ENCODE peak calls at places on chromosomes 7 and 10, in eight cellular contexts. H is transverse colon, T is K562, S is HCT116, Y is GM12878, K is stomach, W is HepG2, R is GM12891. C is an unnamed sample.

GRCh38 chr10:15789793-15790525 is 70.2 kb upstream of the ITGA8 start:
- DNase-seq in T (no peak), S (no peak), W (no peak), K (no peak), H (no peak), Y (no peak), R (no peak), C (no peak)

GRCh38 chr7:157140118-157140905 is 1.6 kb downstream of the UBE3C start:
- DNase-seq in H (no peak), S (no peak), K (no peak), R (no peak), T (no peak), W (no peak), Y (no peak), C (no peak)

GRCh38 chr7:144736880-144737493 is 98.9 kb downstream of the TPK1 start:
- DNase-seq in R (no peak), H (no peak), Y (no peak), S (no peak), W (no peak), K (no peak), T (no peak), C (no peak)

GRCh38 chr10:100890696-100891271 is 22.0 kb upstream of the SLF2 start:
- DNase-seq in K (no peak), S (peak), R (no peak), H (no peak), W (peak), T (no peak), Y (no peak), C (no peak)

GRCh38 chr7:139365336-139365735 is 5.6 kb downstream of the LUC7L2 start:
- DNase-seq in Y (no peak), R (no peak), W (no peak), T (no peak), H (no peak), S (no peak), K (no peak), C (no peak)

GRCh38 chr7:17362439-17363095 is 64.1 kb downstream of the AHR start:
- DNase-seq in S (no peak), R (no peak), Y (no peak), K (no peak), W (no peak), H (no peak), T (no peak), C (no peak)

GRCh38 chr7:80047856-80048459 is 86.7 kb upstream of the GNAI1 start:
- DNase-seq in W (no peak), S (no peak), Y (no peak), H (no peak), T (no peak), R (no peak), K (no peak), C (no peak)

GRCh38 chr10:13669182-13669860 is 82.6 kb downstream of the PRPF18 start:
- DNase-seq in Y (no peak), H (no peak), W (no peak), R (no peak), T (no peak), S (no peak), K (no peak), C (no peak)

GRCh38 chr7:39950473-39951155 is 558 bp downstream of the CDK13 start:
- DNase-seq in S (no peak), Y (no peak), H (peak), W (no peak), T (peak), R (peak), K (peak), C (no peak)

GRCh38 chr10:71262817-71263216 is 50.4 kb downstream of the UNC5B start:
- DNase-seq in T (no peak), H (peak), S (no peak), K (no peak), W (no peak), Y (no peak), R (no peak), C (no peak)

GRCh38 chr10:125977206-125977605 is 80.8 kb downstream of the FANK1 start:
- DNase-seq in S (peak), W (no peak), H (no peak), Y (no peak), T (no peak), R (no peak), K (no peak), C (no peak)

GRCh38 chr10:129893690-129894089 is 70.4 kb downstream of the EBF3 start:
- DNase-seq in R (no peak), W (no peak), T (no peak), K (no peak), H (no peak), S (no peak), Y (no peak), C (no peak)

GRCh38 chr10:103727991-103728689 is 127.2 kb downstream of the SH3PXD2A start:
- DNase-seq in T (no peak), H (no peak), W (no peak), S (no peak), R (no peak), K (no peak), Y (no peak), C (no peak)

GRCh38 chr7:44757739-44758138 is 9.1 kb downstream of the ZMIZ2 start:
- DNase-seq in W (no peak), Y (no peak), T (no peak), K (no peak), H (no peak), R (no peak), S (no peak), C (no peak)

GRCh38 chr10:121536271-121536918 is 61.8 kb downstream of the FGFR2 start:
- DNase-seq in W (no peak), Y (no peak), T (no peak), H (no peak), S (no peak), R (no peak), K (no peak), C (no peak)

GRCh38 chr10:110835841-110836240 is 35.9 kb upstream of the PDCD4 start:
- DNase-seq in S (no peak), T (no peak), W (no peak), Y (no peak), K (no peak), H (no peak), R (no peak), C (no peak)

GRCh38 chr7:144487906-144488305 is 84.4 kb upstream of the NOBOX start:
- DNase-seq in S (no peak), Y (no peak), T (no peak), R (no peak), H (no peak), K (no peak), W (no peak), C (no peak)

GRCh38 chr7:100088621-100089457 is at the start of gene COPS6:
- DNase-seq in H (peak), W (peak), K (peak), R (peak), Y (no peak), T (peak), S (no peak), C (no peak)

GRCh38 chr7:23966941-23967340 is 256.9 kb downstream of the STK31 start:
- DNase-seq in Y (no peak), S (no peak), T (no peak), K (no peak), H (no peak), R (no peak), W (no peak), C (no peak)

GRCh38 chr10:11149499-11149898 is 131.8 kb downstream of the CELF2 start:
- DNase-seq in Y (no peak), K (no peak), R (no peak), T (no peak), W (no peak), S (no peak), H (no peak), C (no peak)

GRCh38 chr7:36650766-36651310 is 73.5 kb downstream of the AOAH start:
- DNase-seq in Y (no peak), H (no peak), R (no peak), K (no peak), T (no peak), W (no peak), S (no peak), C (no peak)

GRCh38 chr10:14185501-14186045 is 145.2 kb downstream of the FRMD4A start:
- DNase-seq in K (no peak), H (no peak), S (peak), Y (peak), R (peak), W (peak), T (peak), C (peak)

GRCh38 chr7:111927383-111928019 is 278.7 kb downstream of the DOCK4 start:
- DNase-seq in Y (no peak), S (no peak), R (no peak), K (no peak), H (no peak), W (no peak), T (no peak), C (no peak)

GRCh38 chr10:123583639-123584418 is 82.3 kb upstream of the GPR26 start:
- DNase-seq in W (peak), H (peak), S (peak), Y (no peak), T (peak), R (peak), K (peak), C (no peak)

GRCh38 chr7:44213872-44214595 is 13.3 kb downstream of the YKT6 start:
- DNase-seq in Y (no peak), R (peak), H (no peak), K (no peak), W (peak), T (peak), S (peak), C (no peak)

GRCh38 chr10:14328881-14329280 is 1.8 kb downstream of the FRMD4A start:
- DNase-seq in T (no peak), S (no peak), H (no peak), Y (no peak), K (no peak), R (no peak), W (no peak), C (no peak)

GRCh38 chr10:79022565-79023488 is 45.9 kb upstream of the ZMIZ1 start:
- DNase-seq in R (no peak), K (no peak), H (peak), S (peak), W (peak), Y (peak), T (peak), C (no peak)

GRCh38 chr10:28668363-28669226 is 8.7 kb upstream of the BAMBI start:
- DNase-seq in Y (no peak), K (peak), H (peak), R (no peak), T (peak), S (no peak), W (no peak), C (no peak)

GRCh38 chr10:2985729-2986232 is 81.6 kb upstream of the PFKP start:
- DNase-seq in S (peak), T (no peak), W (no peak), Y (no peak), K (peak), H (peak), R (no peak), C (peak)

GRCh38 chr10:74071151-74071550 is 73.2 kb downstream of the VCL start:
- DNase-seq in Y (no peak), K (no peak), T (no peak), W (no peak), S (no peak), R (no peak), H (no peak), C (no peak)

GRCh38 chr10:7417103-7417623 is 6.3 kb upstream of the SFMBT2 start:
- DNase-seq in T (no peak), S (peak), Y (no peak), W (no peak), K (no peak), H (no peak), R (no peak), C (no peak)

GRCh38 chr10:87635498-87636312 is 24.0 kb upstream of the PAPSS2 start:
- DNase-seq in H (no peak), K (no peak), R (no peak), Y (peak), T (no peak), W (peak), S (peak), C (no peak)

GRCh38 chr10:124545756-124546369 is 84.2 kb downstream of the LHPP start:
- DNase-seq in T (no peak), Y (no peak), W (no peak), S (no peak), R (no peak), H (no peak), K (no peak), C (no peak)

GRCh38 chr7:2670720-2671391 is 17.1 kb upstream of the AMZ1 start:
- DNase-seq in T (peak), K (peak), S (peak), R (peak), Y (no peak), W (peak), H (peak), C (peak)

GRCh38 chr7:121937224-121937623 is 64.3 kb downstream of the PTPRZ1 start:
- DNase-seq in H (no peak), K (no peak), S (no peak), Y (no peak), R (no peak), T (no peak), W (no peak), C (no peak)

GRCh38 chr10:48913674-48914073 is 26.0 kb downstream of the LRRC18 start:
- DNase-seq in K (no peak), S (no peak), W (no peak), R (no peak), T (no peak), H (no peak), Y (no peak), C (no peak)

GRCh38 chr7:92797284-92797683 is 39.1 kb downstream of the CDK6 start:
- DNase-seq in Y (no peak), H (no peak), K (no peak), W (no peak), R (no peak), T (no peak), S (no peak), C (no peak)

GRCh38 chr10:72503694-72504438 is 122.0 kb downstream of the MICU1 start:
- DNase-seq in H (no peak), R (no peak), S (no peak), T (no peak), K (no peak), Y (no peak), W (no peak), C (no peak)
- TF ChIP-seq POLR2AphosphoS5 in H (no peak), R (no peak), S (no peak), T (no peak), K (no peak), Y (no peak), W (no peak), C (no peak)

GRCh38 chr10:30528427-30528782 is 94.4 kb downstream of the MAP3K8 start:
- DNase-seq in S (no peak), R (no peak), Y (no peak), H (no peak), W (no peak), K (no peak), T (no peak), C (no peak)

GRCh38 chr10:30527623-30528426 is 93.8 kb downstream of the MAP3K8 start:
- DNase-seq in T (no peak), Y (no peak), K (no peak), W (peak), R (no peak), S (no peak), H (no peak), C (no peak)

GRCh38 chr10:30531751-30532530 is 97.6 kb downstream of the LYZL2 start:
- DNase-seq in K (no peak), W (no peak), H (no peak), Y (no peak), S (no peak), T (no peak), R (no peak), C (no peak)

GRCh38 chr10:30534465-30535144 is 94.9 kb downstream of the LYZL2 start:
- DNase-seq in K (peak), S (peak), W (peak), T (peak), H (peak), Y (no peak), R (no peak), C (peak)

DNA sequence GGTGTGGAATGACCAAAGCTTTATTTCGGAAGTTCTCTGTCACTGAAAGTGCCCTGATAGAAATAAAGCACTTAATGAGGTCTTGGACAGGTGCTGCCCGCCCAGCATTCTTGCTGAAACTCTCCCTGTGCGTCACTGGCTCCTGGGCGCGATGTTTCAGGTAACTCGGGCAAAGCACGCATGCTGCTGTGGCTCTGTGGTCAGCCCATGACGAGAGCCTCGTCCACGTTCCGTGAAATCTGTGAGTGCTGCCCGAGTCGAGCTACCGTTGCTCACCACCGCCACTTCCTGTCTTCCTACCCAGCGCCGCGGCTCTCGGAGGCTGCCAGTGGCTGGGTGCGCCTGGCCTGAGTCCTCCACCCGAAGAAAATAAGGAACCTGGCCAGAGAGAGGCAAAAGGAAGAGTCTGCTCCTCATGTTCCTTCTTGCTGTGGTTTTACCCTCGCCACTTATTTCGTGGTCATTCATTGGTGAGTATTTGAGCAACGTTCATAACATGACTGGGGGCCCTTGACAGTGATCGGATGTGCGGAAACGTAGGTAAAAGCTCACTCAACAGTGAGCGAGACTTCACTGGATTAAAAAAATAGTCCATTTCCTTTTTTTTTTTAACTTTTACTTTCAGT is 95.5 kb downstream of the MAP3K8 start:
- DNase-seq in S (no peak), K (peak), T (no peak), R (peak), W (no peak), Y (peak), H (peak), C (no peak)
- TF ChIP-seq POLR2AphosphoS5 in S (no peak), K (peak), T (no peak), R (peak), W (no peak), Y (peak), H (peak), C (no peak)

DNA sequence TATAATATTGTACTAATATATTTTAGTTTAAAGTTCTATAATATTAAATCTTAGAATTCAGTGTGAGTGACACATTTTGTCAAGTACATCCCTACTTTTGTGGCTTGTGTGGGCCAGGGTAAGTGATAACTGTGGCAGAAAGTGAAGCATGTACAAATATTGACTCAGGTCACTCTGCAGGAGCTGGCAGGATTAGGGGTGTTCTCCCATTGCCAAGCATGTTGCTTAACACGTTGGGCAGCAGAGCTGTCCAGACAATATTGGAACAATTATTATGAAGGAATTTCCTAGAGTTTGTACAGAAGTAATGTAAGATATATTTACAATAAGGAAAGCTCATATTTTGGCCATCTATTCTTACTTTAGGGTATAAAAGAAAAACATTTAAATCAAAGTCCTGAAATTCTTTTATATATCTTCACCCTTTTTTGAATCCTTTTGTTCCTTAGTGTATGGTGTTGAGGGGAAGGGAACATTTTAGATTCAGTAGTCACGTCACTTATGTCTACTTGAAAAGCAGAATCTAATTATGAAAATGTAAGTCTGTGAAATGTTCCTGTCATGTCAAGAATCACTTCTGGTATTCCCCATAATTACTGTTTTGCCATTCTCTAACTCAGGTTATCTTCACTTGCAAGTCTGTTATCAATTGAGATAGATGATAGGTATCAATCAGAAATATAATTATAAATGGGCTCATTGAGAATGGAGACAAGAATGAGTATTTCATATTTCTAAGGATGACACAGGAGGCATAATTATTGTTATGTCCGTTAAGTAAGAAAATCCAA is 4.1 kb downstream of the HDAC9 start:
- DNase-seq in T (no peak), H (no peak), W (no peak), R (no peak), S (no peak), Y (no peak), K (peak), C (no peak)
- TF ChIP-seq POLR2AphosphoS5 in T (no peak), H (no peak), W (no peak), R (no peak), S (no peak), Y (no peak), K (no peak), C (no peak)

DNA sequence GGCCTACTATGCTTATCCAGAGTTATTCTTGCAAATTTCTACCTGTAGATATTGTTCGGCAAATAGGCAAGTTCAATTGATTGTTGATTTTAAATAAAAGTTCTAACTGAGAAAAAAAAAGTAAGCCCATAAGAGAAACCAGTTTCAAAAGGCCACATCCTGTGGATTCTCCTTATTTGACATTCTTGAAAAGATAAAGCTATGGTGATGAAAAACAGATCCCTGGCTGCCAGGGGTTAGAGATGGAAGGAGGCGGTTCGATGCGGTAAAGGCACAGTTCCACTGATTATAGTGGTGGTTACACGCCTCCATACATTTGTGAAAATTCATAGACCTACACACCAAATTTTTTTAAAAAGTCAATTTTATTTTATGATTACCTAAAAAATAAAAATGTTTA is 347.8 kb downstream of the KCNMA1 start:
- DNase-seq in R (no peak), K (no peak), W (no peak), H (no peak), T (no peak), Y (no peak), S (no peak), C (no peak)
- TF ChIP-seq POLR2AphosphoS5 in R (no peak), K (no peak), W (no peak), H (no peak), T (no peak), Y (no peak), S (no peak), C (no peak)

GRCh38 chr7:27173412-27174076 is 576 bp downstream of the HOXA10 start:
- DNase-seq in K (peak), S (no peak), W (no peak), H (peak), Y (no peak), R (no peak), T (no peak), C (no peak)
- TF ChIP-seq POLR2AphosphoS5 in K (no peak), S (peak), W (no peak), H (no peak), Y (no peak), R (no peak), T (no peak), C (no peak)

GRCh38 chr7:37831214-37831613 is 17.2 kb upstream of the NME8 start:
- DNase-seq in S (no peak), H (no peak), K (no peak), Y (no peak), R (no peak), W (no peak), T (no peak), C (no peak)

GRCh38 chr7:37826825-37827224 is 21.6 kb upstream of the NME8 start:
- DNase-seq in Y (no peak), R (no peak), H (no peak), T (no peak), W (no peak), S (no peak), K (no peak), C (no peak)

GRCh38 chr7:37833107-37833817 is 15.1 kb upstream of the NME8 start:
- DNase-seq in R (no peak), K (no peak), T (peak), H (peak), W (peak), S (peak), Y (no peak), C (no peak)

GRCh38 chr7:37833818-37834146 is 14.6 kb upstream of the NME8 start:
- DNase-seq in W (no peak), R (no peak), T (no peak), H (no peak), S (no peak), K (no peak), Y (no peak), C (no peak)

GRCh38 chr7:37832194-37832593 is 16.2 kb upstream of the NME8 start:
- DNase-seq in T (no peak), H (peak), R (no peak), K (peak), W (no peak), S (no peak), Y (no peak), C (no peak)
- TF ChIP-seq POLR2AphosphoS5 in T (no peak), H (no peak), R (no peak), K (no peak), W (no peak), S (no peak), Y (no peak), C (no peak)